ENCODE peak calls at places on chromosomes 1 and 21, in nine cellular contexts. One of them, this sample, is unnamed.
A peak's percentile ranks its signal among the peaks of the same experiment; 100 is the strongest.

GRCh38 chr1:244450597-244451538 is 841 bp downstream of the ADSS2 start:
- DNase-seq in GM10248: peak; percentile 30
- DNase-seq in neural progenitor cell: peak; percentile 57
- DNase-seq in cardiac fibroblast: peak; percentile 84
- DNase-seq in A549: peak; percentile 40
- DNase-seq in adrenal gland: peak; percentile 61
- DNase-seq in AG04450: peak; percentile 47
- DNase-seq in GM06990: peak; percentile 77
- DNase-seq in endothelial cell: peak; percentile 52
- DNase-seq in this sample: peak; percentile 76

GRCh38 chr1:73593804-73594203 is 604.2 kb downstream of the LRRIQ3 start:
- DNase-seq in GM10248: no peak
- DNase-seq in neural progenitor cell: no peak
- DNase-seq in cardiac fibroblast: no peak
- DNase-seq in A549: no peak
- DNase-seq in adrenal gland: peak; percentile 30
- DNase-seq in AG04450: no peak
- DNase-seq in GM06990: no peak
- DNase-seq in endothelial cell: no peak
- DNase-seq in this sample: no peak

GRCh38 chr1:55808263-55808662 is 593.1 kb upstream of the USP24 start:
- DNase-seq in GM10248: no peak
- DNase-seq in neural progenitor cell: no peak
- DNase-seq in cardiac fibroblast: no peak
- DNase-seq in A549: no peak
- DNase-seq in adrenal gland: no peak
- DNase-seq in AG04450: no peak
- DNase-seq in GM06990: no peak
- DNase-seq in endothelial cell: no peak
- DNase-seq in this sample: no peak

GRCh38 chr1:43879414-43879813 is 54.2 kb upstream of the ARTN start:
- DNase-seq in GM10248: no peak
- DNase-seq in neural progenitor cell: no peak
- DNase-seq in cardiac fibroblast: peak; percentile 78
- DNase-seq in A549: no peak
- DNase-seq in adrenal gland: no peak
- DNase-seq in AG04450: no peak
- DNase-seq in GM06990: no peak
- DNase-seq in endothelial cell: no peak
- DNase-seq in this sample: peak; percentile 43

GRCh38 chr1:188027613-188028012 is 1198.9 kb downstream of the PLA2G4A start:
- DNase-seq in GM10248: peak; percentile 13
- DNase-seq in neural progenitor cell: no peak
- DNase-seq in cardiac fibroblast: peak; percentile 86
- DNase-seq in A549: peak; percentile 25
- DNase-seq in adrenal gland: no peak
- DNase-seq in AG04450: peak; percentile 69
- DNase-seq in GM06990: peak; percentile 47
- DNase-seq in endothelial cell: no peak
- DNase-seq in this sample: peak; percentile 91

GRCh38 chr1:231192620-231193163 is 30.8 kb downstream of the TRIM67 start:
- DNase-seq in GM10248: no peak
- DNase-seq in neural progenitor cell: no peak
- DNase-seq in cardiac fibroblast: peak; percentile 16
- DNase-seq in A549: no peak
- DNase-seq in adrenal gland: peak; percentile 83
- DNase-seq in AG04450: no peak
- DNase-seq in GM06990: no peak
- DNase-seq in endothelial cell: no peak
- DNase-seq in this sample: peak; percentile 35

GRCh38 chr21:44870748-44871495 is 2.6 kb downstream of the PTTG1IP start:
- DNase-seq in GM10248: no peak
- DNase-seq in neural progenitor cell: no peak
- DNase-seq in cardiac fibroblast: peak; percentile 22
- DNase-seq in A549: no peak
- DNase-seq in adrenal gland: peak; percentile 71
- DNase-seq in AG04450: no peak
- DNase-seq in GM06990: no peak
- DNase-seq in endothelial cell: no peak
- DNase-seq in this sample: no peak

GRCh38 chr1:54249798-54250497 is 50.0 kb downstream of the MRPL37 start:
- DNase-seq in GM10248: no peak
- DNase-seq in neural progenitor cell: no peak
- DNase-seq in cardiac fibroblast: peak; percentile 75
- DNase-seq in A549: peak; percentile 71
- DNase-seq in adrenal gland: peak; percentile 90
- DNase-seq in AG04450: no peak
- DNase-seq in GM06990: no peak
- DNase-seq in endothelial cell: no peak
- DNase-seq in this sample: peak; percentile 65

GRCh38 chr1:3491291-3492246 is 37.1 kb downstream of the ARHGEF16 start:
- DNase-seq in GM10248: peak; percentile 92
- DNase-seq in neural progenitor cell: peak; percentile 81
- DNase-seq in cardiac fibroblast: peak; percentile 45
- DNase-seq in A549: peak; percentile 52
- DNase-seq in adrenal gland: peak; percentile 53
- DNase-seq in AG04450: no peak
- DNase-seq in GM06990: peak; percentile 76
- DNase-seq in endothelial cell: peak; percentile 88
- DNase-seq in this sample: peak; percentile 33

GRCh38 chr1:63599799-63600198 is 6.6 kb downstream of the PGM1 start:
- DNase-seq in GM10248: no peak
- DNase-seq in neural progenitor cell: no peak
- DNase-seq in cardiac fibroblast: no peak
- DNase-seq in A549: no peak
- DNase-seq in adrenal gland: no peak
- DNase-seq in AG04450: no peak
- DNase-seq in GM06990: no peak
- DNase-seq in endothelial cell: no peak
- DNase-seq in this sample: no peak

GRCh38 chr21:45800339-45801080 is 157.0 kb downstream of the PCBP3 start:
- DNase-seq in GM10248: no peak
- DNase-seq in neural progenitor cell: no peak
- DNase-seq in cardiac fibroblast: no peak
- DNase-seq in A549: no peak
- DNase-seq in adrenal gland: no peak
- DNase-seq in AG04450: no peak
- DNase-seq in GM06990: no peak
- DNase-seq in endothelial cell: no peak
- DNase-seq in this sample: no peak

GRCh38 chr1:84996846-84997666 is at the start of gene MCOLN2:
- DNase-seq in GM10248: peak; percentile 88
- DNase-seq in neural progenitor cell: peak; percentile 86
- DNase-seq in cardiac fibroblast: peak; percentile 18
- DNase-seq in A549: peak; percentile 57
- DNase-seq in adrenal gland: peak; percentile 45
- DNase-seq in AG04450: no peak
- DNase-seq in GM06990: peak; percentile 77
- DNase-seq in endothelial cell: peak; percentile 48
- DNase-seq in this sample: peak; percentile 10

GRCh38 chr1:228983231-228983660 is 248.0 kb downstream of the RHOU start:
- DNase-seq in GM10248: no peak
- DNase-seq in neural progenitor cell: no peak
- DNase-seq in cardiac fibroblast: no peak
- DNase-seq in A549: no peak
- DNase-seq in adrenal gland: no peak
- DNase-seq in AG04450: no peak
- DNase-seq in GM06990: no peak
- DNase-seq in endothelial cell: no peak
- DNase-seq in this sample: no peak

GRCh38 chr1:21238141-21238800 is 52.0 kb downstream of the ECE1 start:
- DNase-seq in GM10248: no peak
- DNase-seq in neural progenitor cell: peak; percentile 70
- DNase-seq in cardiac fibroblast: peak; percentile 46
- DNase-seq in A549: no peak
- DNase-seq in adrenal gland: peak; percentile 62
- DNase-seq in AG04450: no peak
- DNase-seq in GM06990: no peak
- DNase-seq in endothelial cell: no peak
- DNase-seq in this sample: no peak

GRCh38 chr21:27329255-27329851 is 362.5 kb upstream of the ADAMTS5 start:
- DNase-seq in GM10248: no peak
- DNase-seq in neural progenitor cell: no peak
- DNase-seq in cardiac fibroblast: peak; percentile 64
- DNase-seq in A549: no peak
- DNase-seq in adrenal gland: no peak
- DNase-seq in AG04450: peak; percentile 65
- DNase-seq in GM06990: no peak
- DNase-seq in endothelial cell: no peak
- DNase-seq in this sample: peak; percentile 50

GRCh38 chr21:27333091-27333490 is 366.2 kb upstream of the ADAMTS5 start:
- DNase-seq in GM10248: no peak
- DNase-seq in neural progenitor cell: no peak
- DNase-seq in cardiac fibroblast: no peak
- DNase-seq in A549: no peak
- DNase-seq in adrenal gland: no peak
- DNase-seq in AG04450: no peak
- DNase-seq in GM06990: no peak
- DNase-seq in endothelial cell: no peak
- DNase-seq in this sample: no peak
- TF ChIP-seq CTCF in GM10248: no peak
- TF ChIP-seq CTCF in neural progenitor cell: no peak
- TF ChIP-seq CTCF in cardiac fibroblast: no peak
- TF ChIP-seq CTCF in A549: no peak
- TF ChIP-seq CTCF in adrenal gland: no peak
- TF ChIP-seq CTCF in AG04450: no peak
- TF ChIP-seq CTCF in GM06990: no peak
- TF ChIP-seq CTCF in endothelial cell: no peak
- TF ChIP-seq CTCF in this sample: no peak

GRCh38 chr1:87795615-87796337 is 467.1 kb downstream of the LMO4 start:
- DNase-seq in GM10248: no peak
- DNase-seq in neural progenitor cell: no peak
- DNase-seq in cardiac fibroblast: no peak
- DNase-seq in A549: peak; percentile 41
- DNase-seq in adrenal gland: no peak
- DNase-seq in AG04450: no peak
- DNase-seq in GM06990: no peak
- DNase-seq in endothelial cell: no peak
- DNase-seq in this sample: no peak

GRCh38 chr1:87796521-87796920 is 467.8 kb downstream of the LMO4 start:
- DNase-seq in GM10248: no peak
- DNase-seq in neural progenitor cell: no peak
- DNase-seq in cardiac fibroblast: no peak
- DNase-seq in A549: no peak
- DNase-seq in adrenal gland: peak; percentile 15
- DNase-seq in AG04450: no peak
- DNase-seq in GM06990: no peak
- DNase-seq in endothelial cell: no peak
- DNase-seq in this sample: no peak

GRCh38 chr1:87790756-87791155 is 462.1 kb downstream of the LMO4 start:
- DNase-seq in GM10248: no peak
- DNase-seq in neural progenitor cell: no peak
- DNase-seq in cardiac fibroblast: no peak
- DNase-seq in A549: no peak
- DNase-seq in adrenal gland: no peak
- DNase-seq in AG04450: no peak
- DNase-seq in GM06990: no peak
- DNase-seq in endothelial cell: no peak
- DNase-seq in this sample: no peak

GRCh38 chr1:87794788-87795614 is 466.3 kb downstream of the LMO4 start:
- DNase-seq in GM10248: no peak
- DNase-seq in neural progenitor cell: no peak
- DNase-seq in cardiac fibroblast: peak; percentile 73
- DNase-seq in A549: peak; percentile 46
- DNase-seq in adrenal gland: no peak
- DNase-seq in AG04450: peak; percentile 45
- DNase-seq in GM06990: no peak
- DNase-seq in endothelial cell: no peak
- DNase-seq in this sample: peak; percentile 61

DNA sequence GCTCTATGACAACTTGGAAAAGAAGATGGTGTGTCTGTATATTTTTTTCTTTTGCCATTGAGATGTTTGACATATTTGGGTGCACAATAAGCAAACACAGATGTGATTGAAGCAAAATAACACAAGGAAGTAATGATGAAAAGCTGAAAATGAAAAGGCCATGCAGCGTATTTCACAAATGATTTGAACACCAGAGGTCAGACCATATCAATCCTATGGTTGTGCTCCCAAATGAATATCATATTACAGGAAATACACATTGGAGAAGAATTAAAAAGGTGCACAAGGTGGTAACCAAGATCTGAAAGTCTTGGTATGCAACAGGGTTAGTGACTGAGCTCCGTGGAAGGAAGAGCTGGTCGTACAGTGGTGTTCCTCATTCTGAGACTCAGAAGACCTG is 463.4 kb downstream of the LMO4 start:
- DNase-seq in GM10248: no peak
- DNase-seq in neural progenitor cell: no peak
- DNase-seq in cardiac fibroblast: no peak
- DNase-seq in A549: no peak
- DNase-seq in adrenal gland: no peak
- DNase-seq in AG04450: no peak
- DNase-seq in GM06990: no peak
- DNase-seq in endothelial cell: no peak
- DNase-seq in this sample: no peak
- TF ChIP-seq CTCF in GM10248: no peak
- TF ChIP-seq CTCF in neural progenitor cell: no peak
- TF ChIP-seq CTCF in cardiac fibroblast: no peak
- TF ChIP-seq CTCF in A549: no peak
- TF ChIP-seq CTCF in adrenal gland: no peak
- TF ChIP-seq CTCF in AG04450: no peak
- TF ChIP-seq CTCF in GM06990: no peak
- TF ChIP-seq CTCF in endothelial cell: no peak
- TF ChIP-seq CTCF in this sample: no peak

GRCh38 chr21:15520811-15521643 is 208.8 kb upstream of the USP25 start:
- DNase-seq in GM10248: no peak
- DNase-seq in neural progenitor cell: peak; percentile 37
- DNase-seq in cardiac fibroblast: peak; percentile 5
- DNase-seq in A549: no peak
- DNase-seq in adrenal gland: no peak
- DNase-seq in AG04450: no peak
- DNase-seq in GM06990: no peak
- DNase-seq in endothelial cell: no peak
- DNase-seq in this sample: no peak
- TF ChIP-seq CTCF in GM10248: no peak
- TF ChIP-seq CTCF in neural progenitor cell: peak; percentile 54
- TF ChIP-seq CTCF in cardiac fibroblast: peak; percentile 35
- TF ChIP-seq CTCF in A549: no peak
- TF ChIP-seq CTCF in adrenal gland: no peak
- TF ChIP-seq CTCF in AG04450: peak; percentile 47
- TF ChIP-seq CTCF in GM06990: peak; percentile 18
- TF ChIP-seq CTCF in endothelial cell: no peak
- TF ChIP-seq CTCF in this sample: peak; percentile 39

GRCh38 chr1:168365719-168366474 is 85.2 kb downstream of the TBX19 start:
- DNase-seq in GM10248: no peak
- DNase-seq in neural progenitor cell: peak; percentile 38
- DNase-seq in cardiac fibroblast: no peak
- DNase-seq in A549: no peak
- DNase-seq in adrenal gland: no peak
- DNase-seq in AG04450: no peak
- DNase-seq in GM06990: no peak
- DNase-seq in endothelial cell: no peak
- DNase-seq in this sample: no peak
- TF ChIP-seq CTCF in GM10248: no peak
- TF ChIP-seq CTCF in neural progenitor cell: peak; percentile 41
- TF ChIP-seq CTCF in cardiac fibroblast: no peak
- TF ChIP-seq CTCF in A549: peak; percentile 28
- TF ChIP-seq CTCF in adrenal gland: no peak
- TF ChIP-seq CTCF in AG04450: no peak
- TF ChIP-seq CTCF in GM06990: peak; percentile 31
- TF ChIP-seq CTCF in endothelial cell: peak; percentile 11
- TF ChIP-seq CTCF in this sample: no peak